ENCODE peak calls at places on chromosomes 4 and X, in four cellular contexts. Y, Z, P and N are unnamed samples.

GRCh38 chr4:169202143-169202699 is 68.5 kb downstream of the SH3RF1 start:
- DNase-seq in Y (no peak), Z (no peak), P (no peak), N (peak; percentile 45)

GRCh38 chr4:100948911-100949310 is 398.4 kb downstream of the PPP3CA start:
- DNase-seq in Y (no peak), Z (no peak), P (no peak), N (no peak)

GRCh38 chr4:36243355-36244256 is 708 bp downstream of the ARAP2 start:
- DNase-seq in Y (no peak), Z (peak; percentile 3), P (no peak), N (no peak)

GRCh38 chr4:4418676-4419370 is 31.9 kb downstream of the NSG1 start:
- DNase-seq in Y (no peak), Z (no peak), P (no peak), N (no peak)

GRCh38 chr4:82592639-82593038 is 30.9 kb upstream of the TMEM150C start:
- DNase-seq in Y (no peak), Z (no peak), P (no peak), N (no peak)

GRCh38 chrX:72306851-72307645 is 1.3 kb upstream of the CITED1 start:
- DNase-seq in Y (peak; percentile 88), Z (peak; percentile 75), P (peak; percentile 57), N (peak; percentile 64)

GRCh38 chr4:48831532-48832015 is 686 bp downstream of the OCIAD1 start:
- DNase-seq in Y (peak; percentile 48), Z (no peak), P (no peak), N (peak; percentile 52)

GRCh38 chrX:130974323-130974722 is 71.3 kb upstream of the ENOX2 start:
- DNase-seq in Y (no peak), Z (no peak), P (peak; percentile 25), N (no peak)

GRCh38 chr4:6245246-6246169 is 24.1 kb upstream of the WFS1 start:
- DNase-seq in Y (no peak), Z (no peak), P (no peak), N (no peak)

GRCh38 chr4:116885579-116885978 is 199.8 kb downstream of the TRAM1L1 start:
- DNase-seq in Y (no peak), Z (no peak), P (no peak), N (no peak)

GRCh38 chr4:26412381-26413372 is 77.6 kb downstream of the CCKAR start:
- DNase-seq in Y (no peak), Z (no peak), P (no peak), N (no peak)

GRCh38 chr4:182245541-182246245 is 2.5 kb downstream of the TENM3 start:
- DNase-seq in Y (no peak), Z (no peak), P (no peak), N (no peak)

GRCh38 chr4:85741921-85742591 is 267.1 kb downstream of the ARHGAP24 start:
- DNase-seq in Y (no peak), Z (no peak), P (peak; percentile 64), N (no peak)

GRCh38 chrX:104565791-104566687 is at the start of gene IL1RAPL2:
- DNase-seq in Y (no peak), Z (peak; percentile 37), P (peak; percentile 49), N (no peak)

GRCh38 chr4:108933046-108933445 is 170.2 kb upstream of the ETNPPL start:
- DNase-seq in Y (no peak), Z (no peak), P (no peak), N (no peak)

GRCh38 chrX:133444952-133445831 is 29.9 kb upstream of the GPC4 start:
- DNase-seq in Y (peak; percentile 3), Z (peak; percentile 9), P (no peak), N (no peak)

GRCh38 chrX:50067435-50068292 is 133.1 kb downstream of the AKAP4 start:
- DNase-seq in Y (no peak), Z (peak; percentile 26), P (no peak), N (peak; percentile 1)

GRCh38 chrX:136586386-136586785 is 54.4 kb downstream of the VGLL1 start:
- DNase-seq in Y (peak; percentile 4), Z (no peak), P (no peak), N (no peak)

GRCh38 chr4:88286897-88287296 is 2.5 kb upstream of the PPM1K start:
- DNase-seq in Y (no peak), Z (no peak), P (no peak), N (no peak)

GRCh38 chr4:41509411-41510008 is 28.4 kb upstream of the LIMCH1 start:
- DNase-seq in Y (no peak), Z (no peak), P (no peak), N (peak; percentile 22)

GRCh38 chr4:174855043-174855442 is 26.0 kb upstream of the GLRA3 start:
- DNase-seq in Y (no peak), Z (no peak), P (no peak), N (no peak)

GRCh38 chrX:35617836-35618235 is 180.3 kb upstream of the MAGEB16 start:
- DNase-seq in Y (no peak), Z (no peak), P (no peak), N (no peak)

GRCh38 chr4:6560416-6561172 is 14.4 kb upstream of the MAN2B2 start:
- DNase-seq in Y (no peak), Z (no peak), P (no peak), N (no peak)

GRCh38 chr4:89434364-89434988 is 126.9 kb upstream of the GPRIN3 start:
- DNase-seq in Y (peak; percentile 27), Z (peak; percentile 53), P (peak; percentile 5), N (peak; percentile 46)

GRCh38 chr4:42519803-42520417 is 122.6 kb downstream of the SHISA3 start:
- DNase-seq in Y (peak; percentile 65), Z (peak; percentile 34), P (peak; percentile 59), N (peak; percentile 74)

GRCh38 chrX:9701790-9702189 is 63.9 kb downstream of the GPR143 start:
- DNase-seq in Y (no peak), Z (no peak), P (no peak), N (no peak)
- TF ChIP-seq MYC in Y (no peak), Z (no peak), P (no peak), N (no peak)

GRCh38 chr4:1720163-1720983 is 750 bp downstream of the TMEM129 start:
- DNase-seq in Y (peak; percentile 80), Z (no peak), P (peak; percentile 67), N (peak; percentile 51)

GRCh38 chr4:1721003-1721665 is at the start of the genes TACC3 and TMEM129:
- DNase-seq in Y (peak; percentile 99), Z (peak; percentile 90), P (peak; percentile 96), N (peak; percentile 88)

GRCh38 chr4:1723131-1723801 is 1.9 kb downstream of the TACC3 start:
- DNase-seq in Y (peak; percentile 68), Z (no peak), P (no peak), N (no peak)

GRCh38 chr4:1721666-1722550 is 587 bp downstream of the TACC3 start:
- DNase-seq in Y (peak; percentile 58), Z (no peak), P (no peak), N (no peak)

GRCh38 chr4:1722551-1723071 is 1.3 kb downstream of the TACC3 start:
- DNase-seq in Y (peak; percentile 27), Z (no peak), P (no peak), N (no peak)
- TF ChIP-seq MYC in Y (no peak), Z (no peak), P (no peak), N (no peak)

DNA sequence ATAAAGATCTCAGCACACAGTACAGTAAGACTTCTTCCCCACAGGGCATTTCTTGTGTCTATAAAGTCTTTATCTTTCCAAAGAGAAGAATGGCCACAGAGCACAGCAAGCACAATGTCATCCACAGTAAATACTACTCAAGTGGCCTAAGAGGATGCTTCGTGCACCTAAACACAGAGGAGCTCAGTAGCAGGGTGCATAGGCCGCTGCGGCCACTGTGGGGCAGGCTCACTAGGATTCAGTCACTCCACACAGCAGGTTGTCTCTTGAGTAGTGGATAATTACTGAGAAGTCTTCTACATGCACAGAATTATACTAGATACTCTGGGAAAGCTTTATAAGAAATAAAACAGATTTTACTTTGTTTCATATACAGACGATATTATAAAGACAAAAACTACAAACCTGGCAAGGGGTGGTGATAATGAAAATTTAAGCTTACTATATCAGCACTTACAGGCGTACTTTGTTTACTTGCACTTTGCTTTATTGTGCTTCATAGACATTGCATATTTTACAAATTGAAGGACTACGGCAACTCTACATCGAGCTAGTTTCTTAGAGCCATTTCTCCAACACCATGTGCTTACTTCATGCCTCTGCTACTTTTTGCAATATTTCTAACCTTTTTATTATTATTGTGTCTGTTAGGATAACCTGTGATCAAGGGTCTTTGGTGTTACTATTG is 78.5 kb downstream of the PRDM5 start:
- DNase-seq in Y (peak; percentile 16), Z (peak; percentile 9), P (no peak), N (no peak)
- TF ChIP-seq MYC in Y (no peak), Z (no peak), P (no peak), N (no peak)

GRCh38 chr4:112403072-112403945 is 106.1 kb downstream of the ALPK1 start:
- DNase-seq in Y (no peak), Z (no peak), P (no peak), N (no peak)
- TF ChIP-seq MYC in Y (no peak), Z (no peak), P (no peak), N (no peak)

GRCh38 chr4:47662975-47663374 is 174.9 kb downstream of the CORIN start:
- DNase-seq in Y (peak; percentile 43), Z (peak; percentile 21), P (peak; percentile 48), N (no peak)
- TF ChIP-seq MYC in Y (no peak), Z (no peak), P (no peak), N (no peak)

DNA sequence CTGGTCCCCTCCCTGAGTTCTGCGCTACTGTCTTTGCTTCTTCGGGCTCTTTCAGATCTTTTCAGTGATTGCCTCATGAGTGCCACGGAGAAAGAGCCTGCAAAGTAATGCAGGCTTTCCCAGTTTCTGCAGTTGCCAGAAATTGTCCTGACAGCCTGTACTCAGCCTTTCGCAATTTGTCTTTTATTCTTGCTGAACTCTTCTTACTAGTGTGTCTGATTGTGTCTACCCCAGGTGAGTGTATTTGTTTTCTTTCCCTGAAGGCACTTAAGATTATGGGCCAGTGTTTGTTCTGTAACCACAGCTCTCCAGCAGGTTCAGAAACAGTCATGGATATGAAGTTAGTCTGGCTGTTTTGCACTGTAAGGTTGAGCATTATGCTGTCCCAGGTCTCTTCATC is 47.1 kb downstream of the FAM193A start:
- DNase-seq in Y (no peak), Z (peak; percentile 21), P (no peak), N (no peak)
- TF ChIP-seq MYC in Y (no peak), Z (no peak), P (no peak), N (no peak)

GRCh38 chr4:185099940-185100339 is 43.1 kb upstream of the SLC25A4 start:
- DNase-seq in Y (no peak), Z (no peak), P (no peak), N (no peak)

GRCh38 chr4:185099024-185099682 is 43.9 kb upstream of the SLC25A4 start:
- DNase-seq in Y (no peak), Z (no peak), P (no peak), N (no peak)

GRCh38 chr4:185101354-185101890 is 41.6 kb upstream of the SLC25A4 start:
- DNase-seq in Y (peak; percentile 17), Z (no peak), P (no peak), N (no peak)

GRCh38 chr4:185093573-185093972 is 49.5 kb upstream of the SLC25A4 start:
- DNase-seq in Y (no peak), Z (no peak), P (no peak), N (no peak)

DNA sequence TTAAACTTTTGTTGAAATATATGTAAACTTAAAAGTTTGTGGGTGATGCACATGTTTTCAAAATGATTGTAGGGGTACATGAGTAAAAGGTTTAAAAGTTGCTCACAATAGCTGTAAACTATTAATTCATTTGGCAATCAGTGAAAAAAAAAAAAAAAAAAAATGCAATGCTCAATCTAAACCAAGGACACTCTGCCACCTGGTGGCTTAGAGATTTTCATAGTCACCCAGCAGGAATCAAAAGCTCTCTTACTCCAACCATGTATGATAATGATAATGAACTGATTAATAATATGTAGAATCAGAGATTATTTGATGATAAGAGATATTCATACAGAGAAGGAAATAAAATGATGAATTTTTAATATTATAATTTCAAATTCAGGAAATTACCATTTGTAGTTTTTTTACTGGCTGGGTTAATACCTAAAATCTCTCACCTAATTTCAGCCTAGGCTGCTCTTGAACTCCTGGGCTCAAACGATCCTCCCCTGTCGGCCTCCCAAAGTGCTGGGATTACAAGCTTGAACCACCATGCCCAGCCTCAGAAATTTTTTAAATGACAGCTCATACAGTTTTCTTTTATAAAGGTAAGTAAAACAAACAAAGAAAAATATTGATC is 46.9 kb upstream of the SLC25A4 start:
- DNase-seq in Y (peak; percentile 56), Z (peak; percentile 26), P (peak; percentile 59), N (peak; percentile 49)
- TF ChIP-seq MYC in Y (no peak), Z (no peak), P (no peak), N (no peak)